ENCODE peak calls at places on chromosome 20, in five cellular contexts. X is uterus, A is Caco-2, H is GM23248, Q is adrenal gland. N is an unnamed sample.

GRCh38 chr20:20781029-20781428 is 68.6 kb upstream of the RALGAPA2 start:
- DNase-seq in X (no peak), A (no peak), H (no peak), Q (no peak), N (no peak)

GRCh38 chr20:23047001-23047737 is 2.3 kb downstream of the THBD start:
- DNase-seq in X (no peak), A (no peak), H (no peak), Q (no peak), N (no peak)

GRCh38 chr20:12058201-12058600 is 140.5 kb downstream of the BTBD3 start:
- DNase-seq in X (no peak), A (no peak), H (no peak), Q (no peak), N (no peak)

GRCh38 chr20:45833030-45833882 is at the start of gene SNX21:
- DNase-seq in X (peak; percentile 89), A (peak; percentile 94), H (peak; percentile 96), Q (peak; percentile 94), N (peak; percentile 96)

GRCh38 chr20:20369353-20370086 is 1.6 kb downstream of the INSM1 start:
- DNase-seq in X (no peak), A (no peak), H (no peak), Q (no peak), N (no peak)

GRCh38 chr20:20237093-20237959 is 130.6 kb upstream of the INSM1 start:
- DNase-seq in X (no peak), A (peak; percentile 47), H (peak; percentile 69), Q (peak; percentile 20), N (peak; percentile 4)

GRCh38 chr20:46559685-46560440 is 9.4 kb upstream of the OCSTAMP start:
- DNase-seq in X (no peak), A (no peak), H (no peak), Q (no peak), N (no peak)

GRCh38 chr20:54043044-54043967 is 27.1 kb downstream of the BCAS1 start:
- DNase-seq in X (no peak), A (no peak), H (peak; percentile 73), Q (no peak), N (peak; percentile 78)

GRCh38 chr20:24443436-24443835 is 26.0 kb upstream of the SYNDIG1 start:
- DNase-seq in X (no peak), A (no peak), H (no peak), Q (no peak), N (no peak)

GRCh38 chr20:54228841-54229240 is 21.0 kb downstream of the PFDN4 start:
- DNase-seq in X (no peak), A (no peak), H (peak; percentile 56), Q (peak; percentile 36), N (no peak)

GRCh38 chr20:49610701-49611538 is 43.0 kb upstream of the PTGIS start:
- DNase-seq in X (peak; percentile 79), A (peak; percentile 98), H (peak; percentile 81), Q (peak; percentile 73), N (peak; percentile 69)

GRCh38 chr20:7772376-7772775 is 167.9 kb downstream of the HAO1 start:
- DNase-seq in X (no peak), A (no peak), H (peak; percentile 53), Q (no peak), N (peak; percentile 72)

GRCh38 chr20:44065401-44066340 is 121.3 kb downstream of the JPH2 start:
- DNase-seq in X (no peak), A (peak; percentile 39), H (no peak), Q (no peak), N (no peak)

GRCh38 chr20:49821850-49822249 is 9.2 kb downstream of the SLC9A8 start:
- DNase-seq in X (no peak), A (no peak), H (peak; percentile 75), Q (no peak), N (peak; percentile 38)

GRCh38 chr20:21982559-21982958 is 277.1 kb downstream of the PAX1 start:
- DNase-seq in X (no peak), A (no peak), H (peak; percentile 60), Q (no peak), N (peak; percentile 12)

GRCh38 chr20:10800288-10800687 is 126.5 kb upstream of the JAG1 start:
- DNase-seq in X (no peak), A (no peak), H (no peak), Q (no peak), N (no peak)

GRCh38 chr20:32484221-32485125 is 100.7 kb downstream of the NOL4L start:
- DNase-seq in X (peak; percentile 57), A (peak; percentile 73), H (peak; percentile 70), Q (peak; percentile 52), N (peak; percentile 17)

GRCh38 chr20:50029697-50030428 is 47.1 kb downstream of the SNAI1 start:
- DNase-seq in X (peak; percentile 47), A (peak; percentile 91), H (peak; percentile 98), Q (peak; percentile 92), N (peak; percentile 98)

GRCh38 chr20:57698867-57699275 is 10.9 kb downstream of the PMEPA1 start:
- DNase-seq in X (no peak), A (no peak), H (peak; percentile 57), Q (no peak), N (no peak)

GRCh38 chr20:42484335-42484734 is 705.4 kb downstream of the PTPRT start:
- DNase-seq in X (peak; percentile 41), A (no peak), H (peak; percentile 16), Q (peak; percentile 32), N (peak; percentile 6)

GRCh38 chr20:58883243-58883691 is 30.8 kb downstream of the GNAS start:
- DNase-seq in X (no peak), A (no peak), H (peak; percentile 21), Q (no peak), N (no peak)

DNA sequence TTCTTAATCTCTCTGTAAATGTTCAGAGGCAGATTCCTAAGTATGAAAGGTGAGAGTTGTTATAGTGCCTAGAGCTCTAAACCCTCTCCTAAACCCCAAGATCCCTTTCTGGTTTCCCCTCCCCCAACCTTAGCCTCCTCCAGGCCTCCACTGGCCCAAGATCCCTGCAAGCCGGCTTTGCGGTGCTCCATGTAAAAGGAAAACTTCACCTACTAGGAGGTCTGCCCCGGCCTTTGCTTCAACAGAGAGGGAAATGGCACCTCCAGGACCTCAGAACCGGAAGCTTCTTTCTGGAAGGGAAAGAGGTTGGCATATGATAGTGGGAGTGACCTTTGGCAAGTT is 2.3 kb downstream of the RRBP1 start:
- DNase-seq in X (no peak), A (no peak), H (no peak), Q (no peak), N (no peak)
- H3K4me3 ChIP-seq in X (no peak overlapping the region), A (peak overlapping the region; percentile 92), H (peak overlapping the region; percentile 95), Q (no peak overlapping the region), N (peak overlapping the region; percentile 62)

GRCh38 chr20:36304786-36305495 is 1.2 kb upstream of the DLGAP4 start:
- DNase-seq in X (no peak), A (no peak), H (no peak), Q (no peak), N (no peak)
- H3K27me3 ChIP-seq in X (peaks cover 12% of the 10 kb centered on the region), A (peaks cover 14% of the 10 kb centered on the region), H (peaks cover 90% of the 10 kb centered on the region), Q (peaks cover 30% of the 10 kb centered on the region), N (peaks cover 78% of the 10 kb centered on the region)

DNA sequence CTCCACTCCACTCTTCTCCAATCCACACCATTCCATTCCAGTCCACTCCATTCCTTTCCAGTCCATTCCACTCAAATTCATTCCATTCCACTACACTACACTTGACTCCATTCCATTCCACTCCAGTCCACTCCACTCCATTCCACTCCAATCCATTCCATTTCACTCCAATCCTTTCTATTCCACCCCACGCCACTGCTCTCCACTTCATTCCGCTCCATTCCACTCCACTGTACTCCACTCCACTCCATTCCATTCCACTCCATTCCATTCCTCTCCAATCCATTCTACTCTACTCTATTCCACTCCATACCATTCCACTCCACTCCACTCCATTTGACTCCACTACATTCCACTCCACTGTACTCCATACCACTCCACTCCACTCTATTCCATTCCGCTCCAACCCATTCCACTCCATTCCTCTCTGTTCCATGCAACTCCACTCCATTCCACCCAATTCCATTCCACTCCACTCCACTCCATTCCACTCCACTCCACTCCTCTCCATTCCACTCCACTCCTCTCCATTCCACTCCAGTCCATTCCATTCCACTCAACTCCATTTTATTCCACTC is 23.4 kb upstream of the DEFB125 start:
- DNase-seq in X (no peak), A (no peak), H (no peak), Q (no peak), N (no peak)
- H3K9me3 ChIP-seq in X (no peaks in the 10 kb centered on the region), A (no peaks in the 10 kb centered on the region), H (no peaks in the 10 kb centered on the region), Q (no peaks in the 10 kb centered on the region), N (no peaks in the 10 kb centered on the region)

GRCh38 chr20:3753501-3754257 is 13.9 kb downstream of the ADISSP start:
- DNase-seq in X (no peak), A (no peak), H (peak; percentile 39), Q (no peak), N (no peak)

GRCh38 chr20:3751284-3751663 is 16.3 kb downstream of the ADISSP start:
- DNase-seq in X (no peak), A (no peak), H (no peak), Q (no peak), N (no peak)

GRCh38 chr20:3751664-3752385 is 15.7 kb downstream of the ADISSP start:
- DNase-seq in X (no peak), A (no peak), H (no peak), Q (peak; percentile 80), N (no peak)

GRCh38 chr20:3753098-3753497 is 14.5 kb downstream of the ADISSP start:
- DNase-seq in X (peak; percentile 62), A (no peak), H (peak; percentile 79), Q (peak; percentile 61), N (peak; percentile 29)

GRCh38 chr20:3752386-3752759 is 15.2 kb downstream of the ADISSP start:
- DNase-seq in X (no peak), A (no peak), H (no peak), Q (no peak), N (no peak)
- H3K4me3 ChIP-seq in X (no peak overlapping the region), A (no peak overlapping the region), H (no peak overlapping the region), Q (no peak overlapping the region), N (no peak overlapping the region)

GRCh38 chr20:64049060-64049886 is at the start of gene SOX18:
- DNase-seq in X (no peak), A (no peak), H (peak; percentile 66), Q (no peak), N (peak; percentile 63)

GRCh38 chr20:64045346-64046011 is 4.0 kb downstream of the SOX18 start:
- DNase-seq in X (no peak), A (no peak), H (no peak), Q (no peak), N (peak; percentile 41)

GRCh38 chr20:64048402-64049044 is 916 bp downstream of the SOX18 start:
- DNase-seq in X (no peak), A (no peak), H (no peak), Q (no peak), N (no peak)

GRCh38 chr20:64047968-64048401 is 1.5 kb downstream of the SOX18 start:
- DNase-seq in X (no peak), A (no peak), H (no peak), Q (no peak), N (no peak)

DNA sequence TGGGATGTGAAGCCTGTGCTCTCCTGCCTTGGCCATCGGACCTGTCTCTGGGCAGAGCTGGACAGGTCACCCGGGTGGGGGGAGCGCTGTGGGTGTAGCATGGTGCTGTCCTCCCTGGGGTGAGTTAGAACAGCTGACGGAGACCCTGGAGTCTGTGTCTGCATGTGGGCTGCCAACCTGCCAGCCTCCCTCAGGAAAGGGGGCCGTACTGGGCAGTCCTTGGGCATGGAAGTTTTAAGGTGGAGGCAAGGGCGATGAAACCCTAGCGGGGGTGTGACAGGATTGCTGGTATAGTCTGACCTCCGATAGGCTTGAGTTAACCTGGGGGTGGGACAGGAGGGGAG is 2.4 kb downstream of the SOX18 start:
- DNase-seq in X (no peak), A (no peak), H (no peak), Q (no peak), N (no peak)
- H3K27me3 ChIP-seq in X (peaks cover 4% of the 10 kb centered on the region), A (peaks cover 1% of the 10 kb centered on the region), H (peaks cover 3% of the 10 kb centered on the region), Q (peaks cover 54% of the 10 kb centered on the region), N (no peaks in the 10 kb centered on the region)

N was measured in MG63.